ENCODE peak calls at places on chromosomes 16 and 17, in ten cellular contexts. I is upper lobe of left lung, P is heart left ventricle, T is body of pancreas, L is GM12878, V is breast epithelium, K is GM12891, Z is A549, G is H54, H is sigmoid colon. Y is an unnamed sample.
A peak's percentile ranks its signal among the peaks of the same experiment; 100 is the strongest.

GRCh38 chr16:3861808-3862451 is 18.6 kb downstream of the CREBBP start:
- DNase-seq in I (no peak), P (peak; percentile 59), T (no peak), L (no peak), V (no peak), K (no peak), Z (no peak), G (no peak), H (no peak), Y (no peak)

GRCh38 chr17:50577451-50577954 is 17.0 kb downstream of the CACNA1G start:
- DNase-seq in I (no peak), P (no peak), T (no peak), L (no peak), V (no peak), K (no peak), Z (no peak), G (no peak), H (no peak), Y (no peak)

GRCh38 chr17:1347681-1348318 is 52.2 kb downstream of the YWHAE start:
- DNase-seq in I (no peak), P (no peak), T (no peak), L (no peak), V (peak; percentile 50), K (no peak), Z (no peak), G (no peak), H (peak; percentile 75), Y (no peak)

GRCh38 chr17:58398574-58399266 is 18.6 kb downstream of the RNF43 start:
- DNase-seq in I (no peak), P (no peak), T (no peak), L (no peak), V (no peak), K (no peak), Z (no peak), G (no peak), H (no peak), Y (no peak)

GRCh38 chr17:77307479-77308198 is 166.9 kb downstream of the SEC14L1 start:
- DNase-seq in I (no peak), P (no peak), T (no peak), L (no peak), V (no peak), K (no peak), Z (no peak), G (no peak), H (no peak), Y (no peak)

GRCh38 chr16:29237971-29238370 is 168.5 kb downstream of the NPIPB11 start:
- DNase-seq in I (no peak), P (no peak), T (no peak), L (no peak), V (no peak), K (no peak), Z (no peak), G (no peak), H (peak; percentile 11), Y (no peak)

GRCh38 chr17:39036009-39036408 is 68.8 kb upstream of the FBXO47 start:
- DNase-seq in I (no peak), P (no peak), T (no peak), L (no peak), V (no peak), K (no peak), Z (no peak), G (no peak), H (no peak), Y (no peak)

GRCh38 chr17:65191805-65192740 is 54.9 kb downstream of the RGS9 start:
- DNase-seq in I (no peak), P (no peak), T (no peak), L (no peak), V (no peak), K (no peak), Z (peak; percentile 43), G (peak; percentile 69), H (no peak), Y (no peak)

GRCh38 chr17:72631568-72631967 is 460.9 kb downstream of the SLC39A11 start:
- DNase-seq in I (no peak), P (no peak), T (no peak), L (no peak), V (no peak), K (no peak), Z (no peak), G (no peak), H (no peak), Y (no peak)

GRCh38 chr17:69012895-69013805 is 47.6 kb downstream of the ABCA9 start:
- DNase-seq in I (no peak), P (no peak), T (no peak), L (no peak), V (no peak), K (no peak), Z (no peak), G (no peak), H (no peak), Y (peak; percentile 18)

GRCh38 chr16:83458612-83459011 is 349.2 kb upstream of the HSBP1 start:
- DNase-seq in I (no peak), P (no peak), T (no peak), L (peak; percentile 16), V (no peak), K (no peak), Z (no peak), G (peak; percentile 42), H (no peak), Y (no peak)

GRCh38 chr17:65774787-65775186 is 213.3 kb upstream of the AXIN2 start:
- DNase-seq in I (no peak), P (no peak), T (no peak), L (no peak), V (no peak), K (no peak), Z (no peak), G (no peak), H (no peak), Y (no peak)

GRCh38 chr17:44221072-44221861 is 1.8 kb upstream of the UBTF start:
- DNase-seq in I (peak; percentile 91), P (peak; percentile 89), T (peak; percentile 76), L (no peak), V (peak; percentile 53), K (peak; percentile 66), Z (peak; percentile 82), G (peak; percentile 59), H (peak; percentile 90), Y (peak; percentile 71)
- TF ChIP-seq POLR2A in I (peak; percentile 55), P (no peak), T (peak; percentile 54), L (peak; percentile 63), V (no peak), K (peak; percentile 58), Z (peak; percentile 74), G (peak; percentile 45), H (no peak), Y (peak; percentile 32)

DNA sequence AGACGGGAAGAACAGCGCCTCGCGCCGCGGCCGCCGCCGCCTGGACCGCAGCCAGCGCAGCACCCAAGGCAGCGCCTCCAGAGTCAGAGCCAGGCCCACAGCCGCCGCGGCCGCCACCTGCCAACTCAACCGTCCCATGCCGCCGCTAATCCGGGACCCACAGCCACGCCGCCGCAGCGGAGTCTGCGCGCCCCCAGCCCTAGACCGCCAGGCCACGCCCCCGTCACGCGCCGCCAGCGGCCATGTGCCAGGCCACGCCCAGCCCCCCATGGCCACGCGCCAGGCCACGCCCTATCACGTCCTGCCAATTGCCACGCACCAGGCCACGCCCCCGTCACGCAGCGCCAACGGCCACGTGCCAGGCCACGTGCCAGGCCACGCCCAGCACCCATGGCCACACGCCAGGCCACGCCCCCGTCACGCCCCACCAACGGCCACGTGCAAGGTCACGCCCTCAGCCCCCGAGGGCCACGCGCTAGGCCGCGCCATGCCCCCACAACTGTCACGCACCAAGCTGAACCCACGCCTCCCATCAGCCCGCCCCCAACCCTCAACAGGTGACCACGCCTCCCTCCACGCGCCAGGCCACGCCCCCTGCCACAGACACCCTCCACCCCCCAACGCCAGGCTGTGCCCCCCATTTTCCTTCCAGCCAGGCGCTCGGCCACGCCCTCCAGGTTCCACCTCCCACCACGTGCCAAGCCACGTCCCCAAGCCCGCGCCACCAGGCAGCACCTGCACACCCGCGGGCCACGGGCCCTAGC is at the start of gene PLD6:
- DNase-seq in I (peak; percentile 98), P (peak; percentile 80), T (peak; percentile 93), L (peak; percentile 72), V (peak; percentile 80), K (peak; percentile 92), Z (peak; percentile 72), G (peak; percentile 86), H (peak; percentile 94), Y (peak; percentile 79)
- TF ChIP-seq POLR2A in I (peak; percentile 52), P (no peak), T (no peak), L (peak; percentile 86), V (no peak), K (no peak), Z (peak; percentile 46), G (no peak), H (no peak), Y (no peak)

DNA sequence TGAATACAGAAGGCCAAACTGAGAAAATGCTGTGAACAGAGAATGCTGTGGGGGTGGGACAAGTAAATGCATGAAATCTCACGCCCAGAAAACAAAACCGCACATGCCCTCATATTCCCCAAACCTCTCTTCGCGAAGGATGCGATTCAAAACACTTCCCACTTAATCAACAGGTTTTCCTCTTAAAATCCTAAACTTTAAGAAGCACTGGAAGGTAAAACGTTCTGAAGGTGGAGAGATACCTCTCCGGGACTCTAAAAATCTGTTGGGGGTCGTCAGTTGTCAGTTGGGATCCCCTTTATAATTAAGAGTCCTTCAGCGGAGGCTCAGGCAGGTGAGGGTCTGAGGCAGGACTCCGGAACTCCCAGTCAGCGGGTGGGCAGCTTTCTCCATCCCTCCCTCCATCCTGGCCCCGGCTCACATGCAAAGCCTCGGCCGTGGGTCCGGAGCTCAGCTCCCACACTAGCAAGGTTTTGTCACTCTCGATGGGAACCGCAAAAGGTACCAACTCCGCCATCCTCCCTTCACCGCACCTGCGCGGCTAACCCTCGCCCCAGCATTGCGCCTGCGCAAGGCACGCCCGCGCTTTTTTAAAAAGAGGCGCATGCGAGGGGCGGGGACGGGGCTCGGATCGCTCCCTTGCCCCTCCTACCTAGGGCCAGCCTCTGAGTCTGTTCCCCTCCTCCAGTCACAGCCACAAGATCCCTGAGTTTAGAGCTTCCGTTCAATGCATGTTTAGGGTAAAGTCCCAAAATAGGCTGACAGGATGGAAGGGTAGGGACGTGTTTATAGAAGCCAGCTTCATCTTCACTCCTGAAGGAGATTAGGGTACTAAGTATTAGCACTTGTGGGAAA is at the start of gene RDM1:
- DNase-seq in I (peak; percentile 90), P (no peak), T (peak; percentile 45), L (peak; percentile 53), V (peak; percentile 19), K (peak; percentile 85), Z (peak; percentile 97), G (peak; percentile 92), H (no peak), Y (peak; percentile 40)
- TF ChIP-seq POLR2A in I (no peak), P (no peak), T (no peak), L (peak; percentile 77), V (no peak), K (peak; percentile 47), Z (peak; percentile 71), G (peak; percentile 82), H (no peak), Y (no peak)

DNA sequence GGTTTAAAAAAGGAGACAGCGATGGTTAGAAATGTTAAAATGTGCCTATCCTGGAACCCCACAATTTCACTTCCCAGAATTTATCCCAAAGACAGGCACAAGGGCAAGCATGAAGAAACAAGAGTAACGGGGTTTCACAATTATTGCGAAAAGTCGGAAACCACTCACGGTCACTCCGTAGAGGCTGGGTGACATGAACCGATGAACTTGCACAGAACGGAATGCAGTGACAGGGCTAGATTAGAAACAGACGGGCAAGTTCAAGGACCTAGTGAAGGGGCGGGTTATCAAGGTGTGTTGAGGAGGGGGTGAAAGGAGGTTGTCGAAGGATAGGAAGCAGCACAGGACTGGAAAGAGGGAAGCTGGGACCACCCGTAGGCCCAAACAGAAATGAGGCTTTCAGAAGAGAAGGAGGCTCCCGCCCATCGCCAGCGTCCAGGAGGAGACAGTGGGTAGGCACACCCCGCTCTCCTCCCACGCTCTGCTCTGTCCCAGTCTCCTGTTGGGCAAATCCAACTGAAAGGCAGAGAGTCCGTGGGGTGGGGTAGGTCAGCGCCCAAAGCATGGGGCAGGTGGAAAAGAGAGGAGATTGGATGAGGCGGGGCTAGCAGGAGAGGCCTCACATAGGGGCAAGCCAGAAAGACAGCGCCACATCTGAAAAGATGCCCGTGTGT is 47.4 kb upstream of the JPH3 start:
- DNase-seq in I (no peak), P (no peak), T (no peak), L (no peak), V (no peak), K (no peak), Z (no peak), G (no peak), H (no peak), Y (no peak)
- TF ChIP-seq POLR2A in I (no peak), P (no peak), T (no peak), L (no peak), V (no peak), K (no peak), Z (no peak), G (no peak), H (no peak), Y (no peak)